ENCODE peak calls at places on chromosome 17, in six cellular contexts. I is A549, Y is H1, X is endothelial cell of umbilical vein, G is K562, F is HepG2. V is an unnamed sample.

GRCh38 chr17:1351967-1352366 is 48.1 kb downstream of the YWHAE start:
- DNase-seq in F (no peak), X (no peak), G (no peak), Y (no peak), I (no peak), V (no peak)

GRCh38 chr17:57294075-57294474 is 37.8 kb downstream of the MSI2 start:
- DNase-seq in G (no peak), I (no peak), Y (no peak), F (no peak), X (no peak), V (no peak)

GRCh38 chr17:4498461-4499397 is at the start of gene SPNS2:
- DNase-seq in F (no peak), X (peak; percentile 64), G (peak; percentile 59), I (peak; percentile 55), Y (no peak), V (peak; percentile 77)

GRCh38 chr17:40175928-40176327 is 1.3 kb upstream of the RAPGEFL1 start:
- DNase-seq in G (no peak), I (no peak), X (no peak), Y (no peak), F (no peak), V (no peak)

GRCh38 chr17:2721603-2722002 is 10.0 kb upstream of the CLUH start:
- DNase-seq in G (no peak), F (no peak), Y (no peak), X (no peak), I (no peak), V (no peak)

GRCh38 chr17:76645481-76645880 is 1.9 kb upstream of the ST6GALNAC1 start:
- DNase-seq in I (no peak), F (no peak), Y (no peak), X (no peak), G (no peak), V (no peak)

GRCh38 chr17:27576429-27577123 is 54.4 kb upstream of the LGALS9 start:
- DNase-seq in G (no peak), F (peak; percentile 58), I (no peak), X (no peak), Y (no peak), V (no peak)

GRCh38 chr17:14205380-14205779 is 31.3 kb downstream of the CDRT15 start:
- DNase-seq in F (no peak), I (no peak), G (no peak), X (no peak), Y (no peak), V (no peak)

GRCh38 chr17:510223-510917 is 157.8 kb upstream of the RPH3AL start:
- DNase-seq in Y (no peak), F (no peak), X (peak; percentile 31), I (no peak), G (no peak), V (no peak)

GRCh38 chr17:63116967-63117366 is 150.9 kb downstream of the TANC2 start:
- DNase-seq in G (no peak), I (peak; percentile 17), Y (no peak), X (no peak), F (no peak), V (no peak)

GRCh38 chr17:73288534-73289302 is 23.1 kb downstream of the CDC42EP4 start:
- DNase-seq in G (peak; percentile 87), I (peak; percentile 90), F (peak; percentile 97), X (no peak), Y (no peak), V (no peak)

GRCh38 chr17:1834378-1835149 is 4.8 kb downstream of the RPA1 start:
- DNase-seq in F (no peak), I (no peak), Y (no peak), X (no peak), G (no peak), V (no peak)

GRCh38 chr17:78774456-78774855 is 7.6 kb downstream of the CYTH1 start:
- DNase-seq in X (no peak), G (no peak), Y (no peak), F (no peak), I (no peak), V (no peak)

GRCh38 chr17:2195729-2196128 is 107.9 kb downstream of the SMG6 start:
- DNase-seq in F (no peak), G (no peak), I (no peak), Y (no peak), X (no peak), V (no peak)

GRCh38 chr17:48841395-48841831 is 10.6 kb downstream of the CALCOCO2 start:
- DNase-seq in Y (no peak), G (no peak), I (no peak), F (no peak), X (peak; percentile 80), V (no peak)

GRCh38 chr17:38883592-38884526 is 14.0 kb downstream of the LASP1 start:
- DNase-seq in I (no peak), X (no peak), Y (no peak), G (no peak), F (no peak), V (no peak)

GRCh38 chr17:28272166-28272565 is 46.8 kb upstream of the TMEM97 start:
- DNase-seq in F (no peak), X (no peak), Y (no peak), G (no peak), I (no peak), V (no peak)

GRCh38 chr17:63446218-63446980 is at the start of gene CYB561:
- DNase-seq in X (peak; percentile 50), I (peak; percentile 81), Y (no peak), F (no peak), G (peak; percentile 84), V (peak; percentile 60)

GRCh38 chr17:78805301-78805700 is 23.2 kb upstream of the CYTH1 start:
- DNase-seq in X (no peak), G (no peak), I (no peak), Y (no peak), F (no peak), V (no peak)

GRCh38 chr17:76189247-76189646 is 48.2 kb upstream of the FOXJ1 start:
- DNase-seq in I (no peak), F (no peak), X (no peak), G (peak; percentile 62), Y (no peak), V (no peak)

GRCh38 chr17:9924735-9925191 is 19.7 kb upstream of the RCVRN start:
- DNase-seq in G (peak; percentile 54), Y (no peak), I (peak; percentile 87), F (peak; percentile 66), X (peak; percentile 39), V (no peak)

GRCh38 chr17:49437696-49438438 is 23.2 kb upstream of the PHB1 start:
- DNase-seq in G (no peak), I (no peak), X (no peak), F (no peak), Y (no peak), V (no peak)

GRCh38 chr17:6843241-6843890 is 11.8 kb upstream of the TEKT1 start:
- DNase-seq in G (peak; percentile 48), X (peak; percentile 68), Y (no peak), I (peak; percentile 74), F (peak; percentile 54), V (no peak)

GRCh38 chr17:7572588-7573323 is 6.7 kb upstream of the CD68 start:
- DNase-seq in Y (peak; percentile 100), X (peak; percentile 100), G (peak; percentile 98), I (peak; percentile 100), F (peak; percentile 98), V (peak; percentile 100)

GRCh38 chr17:28404007-28404406 is 2.0 kb downstream of the SLC46A1 start:
- DNase-seq in F (no peak), Y (no peak), I (no peak), X (no peak), G (no peak), V (no peak)

GRCh38 chr17:32998893-32999240 is 7.2 kb downstream of the SPACA3 start:
- DNase-seq in X (no peak), G (no peak), F (no peak), I (peak; percentile 44), Y (no peak), V (no peak)

GRCh38 chr17:55219939-55220338 is 44.8 kb upstream of the HLF start:
- DNase-seq in X (no peak), G (no peak), Y (no peak), I (no peak), F (no peak), V (no peak)

GRCh38 chr17:3935825-3936355 is 19.6 kb upstream of the P2RX1 start:
- DNase-seq in G (no peak), I (no peak), X (peak; percentile 11), Y (no peak), F (no peak), V (no peak)

GRCh38 chr17:56185905-56186783 is 32.9 kb downstream of the ANKFN1 start:
- DNase-seq in X (peak; percentile 84), F (no peak), G (no peak), I (no peak), Y (no peak), V (no peak)

DNA sequence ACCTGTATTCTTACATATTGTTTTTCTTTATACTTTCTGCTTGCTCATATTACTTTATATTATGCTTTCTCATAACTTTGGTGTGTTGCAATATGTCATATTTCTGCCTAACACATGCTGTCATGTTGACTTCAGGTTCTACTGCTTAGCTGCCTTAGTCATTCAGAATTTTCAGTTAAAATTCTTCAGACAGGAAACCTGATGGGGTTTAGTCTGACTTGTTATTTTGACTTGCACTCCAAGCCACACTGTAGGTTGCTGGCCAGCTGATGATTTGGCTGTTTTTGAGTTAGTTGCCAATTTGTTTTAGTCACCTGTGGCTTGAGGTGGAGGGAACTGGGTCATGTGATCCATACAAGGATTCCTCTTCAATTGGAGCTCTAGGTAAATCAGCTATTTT is 315.4 kb downstream of the MAP2K6 start:
- DNase-seq in G (no peak), X (no peak), I (no peak), F (no peak), Y (no peak), V (no peak)
- TF ChIP-seq JUN in G (no peak), X (no peak), I (no peak), F (no peak), Y (no peak), V (no peak)

GRCh38 chr17:12277827-12278226 is 257.1 kb downstream of the MAP2K4 start:
- DNase-seq in G (no peak), F (no peak), I (no peak), Y (no peak), X (no peak), V (no peak)
- TF ChIP-seq JUN in G (no peak), F (no peak), I (no peak), Y (no peak), X (no peak), V (no peak)

GRCh38 chr17:42980766-42981397 is 517 bp downstream of the RUNDC1 start:
- DNase-seq in F (peak; percentile 55), X (peak; percentile 47), I (peak; percentile 75), Y (no peak), G (peak; percentile 81), V (peak; percentile 51)
- TF ChIP-seq JUN in F (no peak), X (no peak), I (peak; percentile 63), Y (no peak), G (no peak), V (no peak)

DNA sequence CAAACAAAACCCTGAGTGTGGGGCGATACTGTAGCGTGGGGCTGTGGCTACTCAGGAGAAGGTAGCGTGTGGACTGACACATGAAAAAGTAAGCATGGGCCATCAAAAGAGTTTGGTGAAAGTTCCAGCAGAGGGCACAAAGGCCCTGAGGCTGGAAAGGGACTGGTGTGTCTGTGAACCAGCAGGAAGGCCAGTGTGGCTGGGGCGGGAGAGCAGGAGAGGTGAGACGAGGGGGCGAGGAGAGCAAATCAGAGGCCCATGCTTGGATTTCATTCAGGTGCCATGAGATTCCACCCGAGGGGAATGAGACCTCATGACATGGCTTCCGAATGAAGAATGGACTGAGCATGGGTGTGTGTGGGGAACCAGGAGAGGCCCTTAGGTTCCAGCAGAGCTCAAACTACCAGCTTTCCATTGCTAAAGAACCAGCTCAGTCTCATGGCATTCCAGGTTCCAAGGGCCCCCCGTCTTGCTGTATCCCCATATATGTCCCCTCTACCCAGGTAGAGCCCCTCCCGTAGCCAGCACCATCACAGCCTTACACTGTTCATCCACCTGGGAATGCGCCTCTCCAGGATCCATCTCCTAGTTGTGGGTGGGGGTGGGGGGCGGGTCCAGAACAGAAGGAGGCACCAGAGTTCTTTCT is 31.1 kb downstream of the TRPV2 start:
- DNase-seq in I (peak; percentile 44), F (no peak), G (no peak), X (no peak), Y (no peak), V (no peak)
- TF ChIP-seq JUN in I (no peak), F (no peak), G (no peak), X (no peak), Y (no peak), V (no peak)